ENCODE peak calls at places on chromosomes 4 and X, in seven cellular contexts. One of them, this sample, is unnamed.
A peak's percentile ranks its signal among the peaks of the same experiment; 100 is the strongest.

GRCh38 chr4:53605783-53606182 is 14.5 kb upstream of the LNX1 start:
- DNase-seq in K562: no peak
- DNase-seq in AG09319: no peak
- DNase-seq in lung: no peak
- DNase-seq in CD8-positive, alpha-beta T cell: no peak
- DNase-seq in adrenal gland: peak; percentile 47
- DNase-seq in fibroblast of the aortic adventitia: peak; percentile 88
- DNase-seq in this sample: no peak

GRCh38 chrX:29435396-29435795 is 780.0 kb upstream of the MAGEB2 start:
- DNase-seq in adrenal gland: no peak
- DNase-seq in K562: no peak
- DNase-seq in AG09319: no peak
- DNase-seq in lung: no peak
- DNase-seq in fibroblast of the aortic adventitia: peak; percentile 5
- DNase-seq in CD8-positive, alpha-beta T cell: no peak
- DNase-seq in this sample: no peak

GRCh38 chr4:26248647-26249046 is 72.2 kb upstream of the RBPJ start:
- DNase-seq in CD8-positive, alpha-beta T cell: no peak
- DNase-seq in K562: no peak
- DNase-seq in lung: no peak
- DNase-seq in AG09319: peak; percentile 67
- DNase-seq in adrenal gland: no peak
- DNase-seq in fibroblast of the aortic adventitia: peak; percentile 91
- DNase-seq in this sample: no peak

GRCh38 chrX:134688839-134689238 is 30.6 kb upstream of the PLAC1 start:
- DNase-seq in fibroblast of the aortic adventitia: peak; percentile 42
- DNase-seq in CD8-positive, alpha-beta T cell: no peak
- DNase-seq in adrenal gland: no peak
- DNase-seq in lung: no peak
- DNase-seq in AG09319: no peak
- DNase-seq in K562: no peak
- DNase-seq in this sample: no peak

GRCh38 chr4:28490669-28491068 is 1630.0 kb downstream of the STIM2 start:
- DNase-seq in AG09319: no peak
- DNase-seq in CD8-positive, alpha-beta T cell: no peak
- DNase-seq in adrenal gland: no peak
- DNase-seq in lung: no peak
- DNase-seq in K562: no peak
- DNase-seq in fibroblast of the aortic adventitia: peak; percentile 4
- DNase-seq in this sample: no peak

GRCh38 chrX:154513662-154514204 is 2.3 kb downstream of the FAM3A start:
- DNase-seq in fibroblast of the aortic adventitia: no peak
- DNase-seq in adrenal gland: no peak
- DNase-seq in lung: no peak
- DNase-seq in CD8-positive, alpha-beta T cell: no peak
- DNase-seq in K562: no peak
- DNase-seq in AG09319: no peak
- DNase-seq in this sample: no peak

GRCh38 chrX:129522184-129523059 is 868 bp downstream of the SMARCA1 start:
- DNase-seq in lung: peak; percentile 46
- DNase-seq in adrenal gland: peak; percentile 80
- DNase-seq in CD8-positive, alpha-beta T cell: no peak
- DNase-seq in K562: peak; percentile 48
- DNase-seq in fibroblast of the aortic adventitia: peak; percentile 52
- DNase-seq in AG09319: no peak
- DNase-seq in this sample: no peak

GRCh38 chr4:39961311-39961877 is 16.3 kb downstream of the PDS5A start:
- DNase-seq in lung: no peak
- DNase-seq in CD8-positive, alpha-beta T cell: no peak
- DNase-seq in AG09319: no peak
- DNase-seq in adrenal gland: no peak
- DNase-seq in fibroblast of the aortic adventitia: no peak
- DNase-seq in K562: no peak
- DNase-seq in this sample: no peak

GRCh38 chr4:134027931-134028330 is 173.7 kb downstream of the PABPC4L start:
- DNase-seq in AG09319: no peak
- DNase-seq in lung: no peak
- DNase-seq in fibroblast of the aortic adventitia: peak; percentile 16
- DNase-seq in K562: no peak
- DNase-seq in CD8-positive, alpha-beta T cell: no peak
- DNase-seq in adrenal gland: peak; percentile 58
- DNase-seq in this sample: no peak

GRCh38 chr4:15118281-15118680 is 116.0 kb downstream of the CPEB2 start:
- DNase-seq in AG09319: no peak
- DNase-seq in CD8-positive, alpha-beta T cell: no peak
- DNase-seq in adrenal gland: no peak
- DNase-seq in K562: no peak
- DNase-seq in fibroblast of the aortic adventitia: no peak
- DNase-seq in lung: no peak
- DNase-seq in this sample: no peak

GRCh38 chrX:145910017-145910416 is 92.4 kb downstream of the SLITRK2 start:
- DNase-seq in CD8-positive, alpha-beta T cell: no peak
- DNase-seq in fibroblast of the aortic adventitia: no peak
- DNase-seq in K562: no peak
- DNase-seq in AG09319: no peak
- DNase-seq in adrenal gland: no peak
- DNase-seq in lung: no peak
- DNase-seq in this sample: no peak

GRCh38 chr4:166980419-166980818 is 253.9 kb downstream of the SPOCK3 start:
- DNase-seq in CD8-positive, alpha-beta T cell: no peak
- DNase-seq in lung: no peak
- DNase-seq in K562: no peak
- DNase-seq in adrenal gland: no peak
- DNase-seq in fibroblast of the aortic adventitia: no peak
- DNase-seq in AG09319: no peak
- DNase-seq in this sample: no peak

GRCh38 chrX:69133561-69134542 is 31.4 kb downstream of the PJA1 start:
- DNase-seq in K562: peak; percentile 53
- DNase-seq in fibroblast of the aortic adventitia: peak; percentile 67
- DNase-seq in CD8-positive, alpha-beta T cell: no peak
- DNase-seq in lung: no peak
- DNase-seq in AG09319: no peak
- DNase-seq in adrenal gland: peak; percentile 34
- DNase-seq in this sample: no peak

GRCh38 chr4:113591982-113592381 is 169.6 kb downstream of the CAMK2D start:
- DNase-seq in AG09319: no peak
- DNase-seq in adrenal gland: no peak
- DNase-seq in K562: no peak
- DNase-seq in CD8-positive, alpha-beta T cell: no peak
- DNase-seq in lung: no peak
- DNase-seq in fibroblast of the aortic adventitia: peak; percentile 29
- DNase-seq in this sample: no peak

GRCh38 chr4:56505269-56506109 is at the start of gene ARL9:
- DNase-seq in fibroblast of the aortic adventitia: peak; percentile 45
- DNase-seq in K562: no peak
- DNase-seq in CD8-positive, alpha-beta T cell: peak; percentile 83
- DNase-seq in adrenal gland: peak; percentile 66
- DNase-seq in AG09319: peak; percentile 22
- DNase-seq in lung: peak; percentile 39
- DNase-seq in this sample: peak; percentile 45

GRCh38 chr4:141788169-141788915 is 152.0 kb downstream of the IL15 start:
- DNase-seq in AG09319: no peak
- DNase-seq in fibroblast of the aortic adventitia: peak; percentile 81
- DNase-seq in adrenal gland: no peak
- DNase-seq in lung: no peak
- DNase-seq in K562: no peak
- DNase-seq in CD8-positive, alpha-beta T cell: no peak
- DNase-seq in this sample: no peak

GRCh38 chr4:94406668-94407437 is 44.9 kb upstream of the PDLIM5 start:
- DNase-seq in K562: peak; percentile 41
- DNase-seq in CD8-positive, alpha-beta T cell: peak; percentile 62
- DNase-seq in fibroblast of the aortic adventitia: peak; percentile 96
- DNase-seq in adrenal gland: peak; percentile 78
- DNase-seq in AG09319: peak; percentile 73
- DNase-seq in lung: peak; percentile 62
- DNase-seq in this sample: peak; percentile 52

GRCh38 chr4:88104902-88105610 is 53.4 kb downstream of the ABCG2 start:
- DNase-seq in AG09319: no peak
- DNase-seq in K562: no peak
- DNase-seq in fibroblast of the aortic adventitia: peak; percentile 66
- DNase-seq in CD8-positive, alpha-beta T cell: no peak
- DNase-seq in adrenal gland: no peak
- DNase-seq in lung: no peak
- DNase-seq in this sample: no peak

GRCh38 chr4:38189445-38189844 is 229.2 kb downstream of the PTTG2 start:
- DNase-seq in K562: no peak
- DNase-seq in adrenal gland: peak; percentile 53
- DNase-seq in fibroblast of the aortic adventitia: peak; percentile 77
- DNase-seq in lung: no peak
- DNase-seq in AG09319: no peak
- DNase-seq in CD8-positive, alpha-beta T cell: no peak
- DNase-seq in this sample: no peak

GRCh38 chrX:71579136-71579989 is 1.1 kb downstream of the GCNA start:
- DNase-seq in AG09319: no peak
- DNase-seq in lung: no peak
- DNase-seq in K562: peak; percentile 18
- DNase-seq in CD8-positive, alpha-beta T cell: no peak
- DNase-seq in fibroblast of the aortic adventitia: no peak
- DNase-seq in adrenal gland: no peak
- DNase-seq in this sample: no peak

GRCh38 chrX:107360788-107361360 is 88.6 kb upstream of the FRMPD3 start:
- DNase-seq in K562: no peak
- DNase-seq in lung: no peak
- DNase-seq in CD8-positive, alpha-beta T cell: no peak
- DNase-seq in AG09319: no peak
- DNase-seq in fibroblast of the aortic adventitia: no peak
- DNase-seq in adrenal gland: no peak
- DNase-seq in this sample: no peak

GRCh38 chrX:124335598-124335997 is 3.1 kb downstream of the TEX13D start:
- DNase-seq in CD8-positive, alpha-beta T cell: no peak
- DNase-seq in lung: no peak
- DNase-seq in AG09319: no peak
- DNase-seq in fibroblast of the aortic adventitia: no peak
- DNase-seq in adrenal gland: no peak
- DNase-seq in K562: no peak
- DNase-seq in this sample: no peak

GRCh38 chrX:118574666-118575065 is 79.1 kb downstream of the DOCK11 start:
- DNase-seq in AG09319: no peak
- DNase-seq in adrenal gland: no peak
- DNase-seq in lung: no peak
- DNase-seq in CD8-positive, alpha-beta T cell: no peak
- DNase-seq in fibroblast of the aortic adventitia: no peak
- DNase-seq in K562: no peak
- DNase-seq in this sample: no peak

GRCh38 chr4:73034896-73035295 is 34.6 kb downstream of the COX18 start:
- DNase-seq in K562: no peak
- DNase-seq in lung: no peak
- DNase-seq in adrenal gland: no peak
- DNase-seq in fibroblast of the aortic adventitia: no peak
- DNase-seq in CD8-positive, alpha-beta T cell: no peak
- DNase-seq in AG09319: no peak
- DNase-seq in this sample: no peak

GRCh38 chr4:27082786-27083185 is 222.1 kb downstream of the STIM2 start:
- DNase-seq in lung: no peak
- DNase-seq in K562: no peak
- DNase-seq in CD8-positive, alpha-beta T cell: no peak
- DNase-seq in fibroblast of the aortic adventitia: no peak
- DNase-seq in AG09319: no peak
- DNase-seq in adrenal gland: no peak
- DNase-seq in this sample: no peak

DNA sequence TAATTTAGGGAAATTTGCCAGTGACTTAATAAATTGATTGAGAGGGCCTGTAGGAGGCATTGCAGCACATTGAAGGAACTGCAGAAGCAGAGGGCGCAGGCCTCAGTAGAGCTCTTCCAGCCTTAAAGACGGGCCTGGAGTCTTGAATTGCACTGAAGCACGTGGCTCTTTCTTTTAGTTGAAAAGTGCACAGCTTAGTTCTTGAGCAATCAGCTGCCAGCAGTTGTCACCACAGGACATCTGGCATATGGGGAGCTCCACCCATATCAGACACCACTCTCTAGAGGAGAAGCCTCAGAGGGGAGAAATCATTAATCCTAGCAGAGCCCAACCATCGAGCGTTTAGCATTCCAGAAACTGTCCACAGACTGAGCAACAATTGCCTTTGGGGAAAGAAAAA is 16.0 kb upstream of the FGF16 start:
- DNase-seq in adrenal gland: no peak
- DNase-seq in CD8-positive, alpha-beta T cell: no peak
- DNase-seq in fibroblast of the aortic adventitia: peak; percentile 91
- DNase-seq in AG09319: peak; percentile 29
- DNase-seq in K562: no peak
- DNase-seq in lung: no peak
- DNase-seq in this sample: no peak
- TF ChIP-seq CTCF in adrenal gland: no peak
- TF ChIP-seq CTCF in CD8-positive, alpha-beta T cell: no peak
- TF ChIP-seq CTCF in fibroblast of the aortic adventitia: peak; percentile 14
- TF ChIP-seq CTCF in AG09319: peak; percentile 6
- TF ChIP-seq CTCF in K562: no peak
- TF ChIP-seq CTCF in lung: no peak
- TF ChIP-seq CTCF in this sample: no peak

GRCh38 chr4:178633263-178633662 is 1191.0 kb upstream of the AGA start:
- DNase-seq in AG09319: no peak
- DNase-seq in lung: no peak
- DNase-seq in fibroblast of the aortic adventitia: no peak
- DNase-seq in adrenal gland: no peak
- DNase-seq in CD8-positive, alpha-beta T cell: no peak
- DNase-seq in K562: no peak
- DNase-seq in this sample: no peak
- TF ChIP-seq CTCF in AG09319: no peak
- TF ChIP-seq CTCF in lung: no peak
- TF ChIP-seq CTCF in fibroblast of the aortic adventitia: no peak
- TF ChIP-seq CTCF in adrenal gland: no peak
- TF ChIP-seq CTCF in CD8-positive, alpha-beta T cell: no peak
- TF ChIP-seq CTCF in K562: no peak
- TF ChIP-seq CTCF in this sample: no peak

DNA sequence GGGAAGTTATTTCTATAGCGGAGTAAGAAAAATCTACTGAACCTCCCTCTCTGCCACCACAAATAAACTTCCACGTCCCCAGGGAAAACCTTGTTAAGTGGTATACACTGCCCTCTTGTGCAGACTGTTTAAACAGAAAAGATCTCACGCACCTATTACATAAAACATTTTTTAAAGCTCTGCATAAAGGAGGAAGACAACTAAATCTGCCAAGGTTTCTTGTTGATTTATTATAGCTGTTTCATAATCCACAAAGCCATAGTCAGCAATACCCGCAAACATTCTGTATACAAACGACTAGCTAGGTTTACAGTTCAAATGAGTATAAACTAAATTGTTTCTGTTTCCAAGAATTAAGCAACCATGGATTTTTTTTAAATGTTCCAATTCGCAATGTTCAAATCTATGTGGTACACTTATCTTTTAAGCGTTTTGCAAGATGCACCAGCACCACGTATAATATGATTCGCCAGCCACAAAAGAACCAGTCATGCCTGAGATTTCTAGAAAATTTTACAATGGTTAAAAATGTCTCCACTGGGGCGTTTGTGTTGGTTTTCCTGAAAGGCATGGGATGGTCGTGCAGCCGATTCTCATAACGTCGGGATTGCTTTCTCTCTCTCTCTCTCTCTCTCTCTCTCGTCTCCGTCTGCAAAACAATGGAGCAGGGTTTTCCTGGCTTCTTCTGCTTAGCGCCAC is 164.6 kb downstream of the PRKX start:
- DNase-seq in AG09319: peak; percentile 78
- DNase-seq in fibroblast of the aortic adventitia: peak; percentile 87
- DNase-seq in adrenal gland: peak; percentile 29
- DNase-seq in K562: no peak
- DNase-seq in CD8-positive, alpha-beta T cell: no peak
- DNase-seq in lung: no peak
- DNase-seq in this sample: no peak
- TF ChIP-seq CTCF in AG09319: peak; percentile 46
- TF ChIP-seq CTCF in fibroblast of the aortic adventitia: peak; percentile 32
- TF ChIP-seq CTCF in adrenal gland: peak; percentile 58
- TF ChIP-seq CTCF in K562: no peak
- TF ChIP-seq CTCF in CD8-positive, alpha-beta T cell: no peak
- TF ChIP-seq CTCF in lung: peak; percentile 5
- TF ChIP-seq CTCF in this sample: no peak

GRCh38 chrX:17930850-17931249 is 69.8 kb upstream of the RAI2 start:
- DNase-seq in K562: no peak
- DNase-seq in fibroblast of the aortic adventitia: no peak
- DNase-seq in CD8-positive, alpha-beta T cell: no peak
- DNase-seq in adrenal gland: no peak
- DNase-seq in lung: no peak
- DNase-seq in AG09319: no peak
- DNase-seq in this sample: no peak
- TF ChIP-seq CTCF in K562: no peak
- TF ChIP-seq CTCF in fibroblast of the aortic adventitia: no peak
- TF ChIP-seq CTCF in CD8-positive, alpha-beta T cell: no peak
- TF ChIP-seq CTCF in adrenal gland: no peak
- TF ChIP-seq CTCF in lung: no peak
- TF ChIP-seq CTCF in AG09319: no peak
- TF ChIP-seq CTCF in this sample: no peak

This sample was measured in CD14-positive monocyte.